ENCODE peak calls at places on chromosomes 7 and 10, in four cellular contexts. H is IMR-90, T is GM12878, C is K562. S is an unnamed sample.

GRCh38 chr10:71342850-71343773 is 24.1 kb downstream of the SLC29A3 start:
- DNase-seq in H (peak), T (no peak), C (peak), S (no peak)

GRCh38 chr10:103933557-103934121 is 15.7 kb upstream of the STN1 start:
- DNase-seq in H (no peak), T (no peak), C (no peak), S (no peak)

GRCh38 chr7:149245744-149246143 is 6.3 kb downstream of the ZNF212 start:
- DNase-seq in H (no peak), T (no peak), C (no peak), S (no peak)

GRCh38 chr7:115679976-115680375 is 350.6 kb downstream of the TFEC start:
- DNase-seq in H (peak), T (peak), C (no peak), S (peak)

GRCh38 chr10:1536341-1536740 is 201.0 kb downstream of the ADARB2 start:
- DNase-seq in H (no peak), T (no peak), C (no peak), S (no peak)

GRCh38 chr10:86229811-86230409 is 136.7 kb downstream of the GRID1 start:
- DNase-seq in H (no peak), T (no peak), C (no peak), S (no peak)

GRCh38 chr10:44183667-44184632 is 200.9 kb downstream of the CXCL12 start:
- DNase-seq in H (peak), T (no peak), C (no peak), S (no peak)

GRCh38 chr10:75431180-75432111 is at the start of gene LRMDA:
- DNase-seq in H (no peak), T (no peak), C (no peak), S (no peak)

GRCh38 chr10:111035542-111035941 is 41.3 kb upstream of the ADRA2A start:
- DNase-seq in H (peak), T (no peak), C (no peak), S (no peak)

GRCh38 chr10:11279286-11279685 is 261.6 kb downstream of the CELF2 start:
- DNase-seq in H (no peak), T (no peak), C (no peak), S (no peak)

GRCh38 chr10:11282661-11283060 is 265.0 kb downstream of the CELF2 start:
- DNase-seq in H (no peak), T (no peak), C (no peak), S (no peak)

GRCh38 chr10:11284291-11285085 is 266.8 kb downstream of the CELF2 start:
- DNase-seq in H (no peak), T (no peak), C (no peak), S (no peak)

GRCh38 chr10:11280187-11280932 is 262.7 kb downstream of the CELF2 start:
- DNase-seq in H (no peak), T (no peak), C (no peak), S (no peak)

GRCh38 chr10:11282156-11282555 is 264.5 kb downstream of the CELF2 start:
- DNase-seq in H (no peak), T (no peak), C (no peak), S (no peak)
- TF ChIP-seq FOS in H (no peak), T (no peak), C (no peak), S (no peak)

GRCh38 chr7:28311670-28312069 is 100.6 kb upstream of the CREB5 start:
- DNase-seq in H (no peak), T (no peak), C (no peak), S (no peak)

GRCh38 chr7:28312973-28313372 is 99.3 kb upstream of the CREB5 start:
- DNase-seq in H (no peak), T (no peak), C (no peak), S (no peak)

GRCh38 chr7:28315565-28316420 is 96.5 kb upstream of the CREB5 start:
- DNase-seq in H (peak), T (no peak), C (no peak), S (no peak)

GRCh38 chr7:28318126-28318762 is 94.1 kb upstream of the CREB5 start:
- DNase-seq in H (no peak), T (no peak), C (no peak), S (no peak)

GRCh38 chr7:28316489-28316888 is 95.8 kb upstream of the CREB5 start:
- DNase-seq in H (peak), T (no peak), C (no peak), S (no peak)
- H3K4me2 ChIP-seq in H (no peak), T (no peak), C (no peak), S (no peak)

DNA sequence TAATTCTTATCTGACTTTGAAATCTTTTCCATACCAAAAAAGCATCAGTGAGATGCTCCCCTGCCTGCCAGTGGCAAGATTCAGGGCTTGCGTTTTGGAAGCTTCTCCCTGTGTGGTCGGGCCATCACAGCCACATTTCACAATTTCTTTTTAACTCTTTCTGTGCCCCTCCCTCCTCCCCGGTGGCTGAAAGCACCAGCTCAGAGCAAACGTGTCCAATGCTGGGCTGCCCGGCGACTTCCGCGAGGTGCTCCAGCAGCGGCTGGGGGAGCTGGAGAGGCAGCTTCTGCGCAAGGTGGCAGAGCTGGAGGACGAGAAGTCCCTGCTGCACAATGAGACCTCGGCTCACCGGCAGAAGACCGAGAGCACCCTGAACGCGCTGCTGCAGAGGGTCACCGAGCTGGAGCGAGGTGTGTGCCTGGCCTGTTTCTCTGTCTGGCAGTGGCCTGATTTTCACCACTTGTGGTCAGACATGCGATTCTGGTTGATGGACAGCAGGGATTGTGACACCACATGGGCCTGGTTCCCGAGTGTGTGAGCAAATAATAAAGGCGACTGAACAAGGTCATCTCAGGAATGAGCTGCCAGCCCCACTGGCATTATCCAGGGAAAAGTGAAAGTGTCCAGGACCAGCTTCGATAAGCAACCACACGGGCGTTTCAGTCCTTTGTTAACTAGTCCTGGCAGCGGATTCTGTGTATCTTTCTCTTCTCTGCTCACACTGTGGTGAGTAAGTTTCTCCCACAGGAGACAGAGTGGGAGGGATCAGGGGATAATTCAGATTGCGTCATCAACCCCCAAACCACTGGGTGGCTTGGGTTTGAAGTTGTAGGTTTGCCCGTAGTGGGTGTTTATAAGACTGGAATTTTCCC is 2.6 kb downstream of the NPTX2 start:
- DNase-seq in H (peak), T (no peak), C (no peak), S (no peak)
- TF ChIP-seq FOS in H (no peak), T (no peak), C (no peak), S (no peak)

GRCh38 chr7:47807126-47807525 is 141.1 kb downstream of the PKD1L1 start:
- DNase-seq in H (no peak), T (no peak), C (no peak), S (peak)
- H3K4me2 ChIP-seq in H (no peak), T (no peak), C (no peak), S (peak)

GRCh38 chr10:133124357-133125211 is 35.4 kb upstream of the KNDC1 start:
- DNase-seq in H (no peak), T (no peak), C (peak), S (peak)
- TF ChIP-seq FOS in H (no peak), T (no peak), C (no peak), S (no peak)

DNA sequence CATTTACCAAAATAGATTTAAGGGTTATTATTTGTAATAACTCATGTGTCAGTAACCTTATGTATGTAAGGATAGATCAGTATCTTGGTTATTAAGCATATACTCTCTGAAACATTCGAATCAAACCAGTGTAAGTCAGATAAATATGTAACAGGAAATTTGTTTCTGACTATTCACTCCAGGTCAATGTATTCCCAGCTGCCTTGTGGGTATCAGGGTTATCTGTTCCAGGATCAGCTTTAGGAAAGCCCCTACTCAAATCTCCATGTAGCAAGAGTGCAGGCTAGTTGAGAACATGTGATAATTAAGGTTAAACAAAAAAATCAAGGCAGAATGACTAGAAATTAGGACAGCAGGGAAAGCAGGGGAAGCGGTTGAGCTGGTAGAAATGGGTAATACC is 201.7 kb downstream of the AUTS2 start:
- DNase-seq in H (no peak), T (no peak), C (no peak), S (no peak)
- H3K4me2 ChIP-seq in H (no peak), T (no peak), C (no peak), S (no peak)

GRCh38 chr7:127056202-127056601 is 196.5 kb downstream of the GRM8 start:
- DNase-seq in H (no peak), T (no peak), C (no peak), S (no peak)
- TF ChIP-seq FOS in H (no peak), T (no peak), C (no peak), S (no peak)

GRCh38 chr7:138258194-138258554 is 181.9 kb downstream of the AKR1D1 start:
- DNase-seq in H (no peak), T (no peak), C (no peak), S (no peak)
- H3K4me2 ChIP-seq in H (no peak), T (no peak), C (peak), S (no peak)

GRCh38 chr7:78443811-78444210 is 645.2 kb downstream of the PHTF2 start:
- DNase-seq in H (no peak), T (no peak), C (no peak), S (no peak)

GRCh38 chr7:78441737-78442136 is 643.2 kb downstream of the PHTF2 start:
- DNase-seq in H (no peak), T (no peak), C (no peak), S (no peak)

GRCh38 chr7:78438433-78438832 is 639.9 kb downstream of the PHTF2 start:
- DNase-seq in H (no peak), T (no peak), C (no peak), S (no peak)

GRCh38 chr7:78448915-78449314 is 650.3 kb downstream of the PHTF2 start:
- DNase-seq in H (no peak), T (no peak), C (no peak), S (no peak)

GRCh38 chr7:78444267-78444666 is 645.7 kb downstream of the PHTF2 start:
- DNase-seq in H (no peak), T (no peak), C (no peak), S (no peak)
- TF ChIP-seq FOS in H (no peak), T (no peak), C (no peak), S (no peak)

S was measured in endothelial cell of umbilical vein.